ENCODE peak calls at places on chromosome X, in nine cellular contexts. One of them, this sample, is unnamed.
A peak's percentile ranks its signal among the peaks of the same experiment; 100 is the strongest.

GRCh38 chrX:3415011-3415410 is 68.6 kb upstream of the MXRA5 start:
- DNase-seq in mammary epithelial cell: no peak
- DNase-seq in A673: no peak
- DNase-seq in HCT116: no peak
- DNase-seq in upper lobe of right lung: no peak
- DNase-seq in stomach: no peak
- DNase-seq in DND-41: no peak
- DNase-seq in IMR-90: no peak
- DNase-seq in right lobe of liver: no peak
- DNase-seq in this sample: no peak

GRCh38 chrX:111847491-111847890 is 28.5 kb upstream of the TRPC5OS start:
- DNase-seq in mammary epithelial cell: no peak
- DNase-seq in A673: no peak
- DNase-seq in HCT116: no peak
- DNase-seq in upper lobe of right lung: no peak
- DNase-seq in stomach: no peak
- DNase-seq in DND-41: no peak
- DNase-seq in IMR-90: no peak
- DNase-seq in right lobe of liver: no peak
- DNase-seq in this sample: no peak

GRCh38 chrX:94633237-94633636 is 959.2 kb downstream of the FAM133A start:
- DNase-seq in mammary epithelial cell: no peak
- DNase-seq in A673: no peak
- DNase-seq in HCT116: no peak
- DNase-seq in upper lobe of right lung: no peak
- DNase-seq in stomach: no peak
- DNase-seq in DND-41: no peak
- DNase-seq in IMR-90: no peak
- DNase-seq in right lobe of liver: no peak
- DNase-seq in this sample: no peak

GRCh38 chrX:46204721-46205422 is 340.3 kb downstream of the ZNF674 start:
- DNase-seq in mammary epithelial cell: peak; percentile 77
- DNase-seq in A673: no peak
- DNase-seq in HCT116: no peak
- DNase-seq in upper lobe of right lung: no peak
- DNase-seq in stomach: no peak
- DNase-seq in DND-41: no peak
- DNase-seq in IMR-90: no peak
- DNase-seq in right lobe of liver: no peak
- DNase-seq in this sample: no peak

GRCh38 chrX:110226931-110227330 is 91.0 kb downstream of the AMMECR1 start:
- DNase-seq in mammary epithelial cell: no peak
- DNase-seq in A673: no peak
- DNase-seq in HCT116: no peak
- DNase-seq in upper lobe of right lung: no peak
- DNase-seq in stomach: no peak
- DNase-seq in DND-41: no peak
- DNase-seq in IMR-90: peak; percentile 37
- DNase-seq in right lobe of liver: no peak
- DNase-seq in this sample: no peak

GRCh38 chrX:17579021-17579420 is 158.3 kb upstream of the SCML1 start:
- DNase-seq in mammary epithelial cell: no peak
- DNase-seq in A673: no peak
- DNase-seq in HCT116: no peak
- DNase-seq in upper lobe of right lung: no peak
- DNase-seq in stomach: no peak
- DNase-seq in DND-41: no peak
- DNase-seq in IMR-90: peak; percentile 44
- DNase-seq in right lobe of liver: no peak
- DNase-seq in this sample: no peak

GRCh38 chrX:27660878-27661277 is 70.7 kb downstream of the DCAF8L2 start:
- DNase-seq in mammary epithelial cell: no peak
- DNase-seq in A673: no peak
- DNase-seq in HCT116: no peak
- DNase-seq in upper lobe of right lung: no peak
- DNase-seq in stomach: no peak
- DNase-seq in DND-41: no peak
- DNase-seq in IMR-90: no peak
- DNase-seq in right lobe of liver: no peak
- DNase-seq in this sample: no peak

GRCh38 chrX:149568701-149569296 is 18.5 kb downstream of the MAGEA9B start:
- DNase-seq in mammary epithelial cell: no peak
- DNase-seq in A673: no peak
- DNase-seq in HCT116: no peak
- DNase-seq in upper lobe of right lung: no peak
- DNase-seq in stomach: no peak
- DNase-seq in DND-41: no peak
- DNase-seq in IMR-90: no peak
- DNase-seq in right lobe of liver: no peak
- DNase-seq in this sample: peak; percentile 59

GRCh38 chrX:104112326-104112951 is at the start of gene ZCCHC18:
- DNase-seq in mammary epithelial cell: peak; percentile 47
- DNase-seq in A673: peak; percentile 32
- DNase-seq in HCT116: no peak
- DNase-seq in upper lobe of right lung: peak; percentile 67
- DNase-seq in stomach: peak; percentile 28
- DNase-seq in DND-41: no peak
- DNase-seq in IMR-90: peak; percentile 57
- DNase-seq in right lobe of liver: peak; percentile 46
- DNase-seq in this sample: peak; percentile 15

GRCh38 chrX:85026170-85026569 is 22.5 kb downstream of the APOOL start:
- DNase-seq in mammary epithelial cell: no peak
- DNase-seq in A673: no peak
- DNase-seq in HCT116: no peak
- DNase-seq in upper lobe of right lung: no peak
- DNase-seq in stomach: no peak
- DNase-seq in DND-41: no peak
- DNase-seq in IMR-90: no peak
- DNase-seq in right lobe of liver: no peak
- DNase-seq in this sample: no peak

GRCh38 chrX:7574325-7574724 is 268.6 kb upstream of the VCX start:
- DNase-seq in mammary epithelial cell: peak; percentile 64
- DNase-seq in A673: peak; percentile 21
- DNase-seq in HCT116: no peak
- DNase-seq in upper lobe of right lung: no peak
- DNase-seq in stomach: no peak
- DNase-seq in DND-41: peak; percentile 49
- DNase-seq in IMR-90: no peak
- DNase-seq in right lobe of liver: no peak
- DNase-seq in this sample: no peak

GRCh38 chrX:34629572-34629971 is 27.5 kb downstream of the TMEM47 start:
- DNase-seq in mammary epithelial cell: no peak
- DNase-seq in A673: peak; percentile 61
- DNase-seq in HCT116: no peak
- DNase-seq in upper lobe of right lung: no peak
- DNase-seq in stomach: no peak
- DNase-seq in DND-41: no peak
- DNase-seq in IMR-90: no peak
- DNase-seq in right lobe of liver: no peak
- DNase-seq in this sample: no peak

DNA sequence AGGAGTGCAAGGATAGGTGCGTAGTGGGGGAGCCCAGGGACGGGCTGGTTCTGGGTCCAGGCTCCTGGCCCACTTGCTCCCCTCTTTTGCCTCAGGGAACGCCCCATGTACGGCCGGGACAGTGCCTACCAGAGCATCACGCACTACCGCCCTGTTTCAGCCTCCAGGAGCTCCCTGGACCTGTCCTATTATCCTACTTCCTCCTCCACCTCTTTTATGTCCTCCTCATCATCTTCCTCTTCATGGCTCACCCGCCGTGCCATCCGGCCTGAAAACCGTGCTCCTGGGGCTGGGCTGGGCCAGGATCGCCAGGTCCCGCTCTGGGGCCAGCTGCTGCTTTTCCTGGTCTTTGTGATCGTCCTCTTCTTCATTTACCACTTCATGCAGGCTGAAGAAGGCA is 1.7 kb downstream of the EMD start:
- DNase-seq in mammary epithelial cell: no peak
- DNase-seq in A673: no peak
- DNase-seq in HCT116: no peak
- DNase-seq in upper lobe of right lung: no peak
- DNase-seq in stomach: no peak
- DNase-seq in DND-41: no peak
- DNase-seq in IMR-90: no peak
- DNase-seq in right lobe of liver: no peak
- DNase-seq in this sample: no peak
- H3K4me3 ChIP-seq in mammary epithelial cell: peak overlapping the region; percentile 81
- H3K4me3 ChIP-seq in A673: no peak overlapping the region
- H3K4me3 ChIP-seq in HCT116: peak overlapping the region; percentile 84
- H3K4me3 ChIP-seq in upper lobe of right lung: peak overlapping the region; percentile 70
- H3K4me3 ChIP-seq in stomach: peak overlapping the region; percentile 75
- H3K4me3 ChIP-seq in DND-41: no peak overlapping the region
- H3K4me3 ChIP-seq in IMR-90: no peak overlapping the region
- H3K4me3 ChIP-seq in right lobe of liver: no peak overlapping the region
- H3K4me3 ChIP-seq in this sample: no peak overlapping the region

GRCh38 chrX:8721536-8721935 is 10.4 kb downstream of the ANOS1 start:
- DNase-seq in mammary epithelial cell: no peak
- DNase-seq in A673: no peak
- DNase-seq in HCT116: no peak
- DNase-seq in upper lobe of right lung: no peak
- DNase-seq in stomach: no peak
- DNase-seq in DND-41: no peak
- DNase-seq in IMR-90: no peak
- DNase-seq in right lobe of liver: no peak
- DNase-seq in this sample: peak; percentile 26
- H3K4me3 ChIP-seq in mammary epithelial cell: no peak overlapping the region
- H3K4me3 ChIP-seq in A673: no peak overlapping the region
- H3K4me3 ChIP-seq in HCT116: no peak overlapping the region
- H3K4me3 ChIP-seq in upper lobe of right lung: no peak overlapping the region
- H3K4me3 ChIP-seq in stomach: no peak overlapping the region
- H3K4me3 ChIP-seq in DND-41: no peak overlapping the region
- H3K4me3 ChIP-seq in IMR-90: no peak overlapping the region
- H3K4me3 ChIP-seq in right lobe of liver: no peak overlapping the region
- H3K4me3 ChIP-seq in this sample: no peak overlapping the region

GRCh38 chrX:18886005-18886343 is 97.9 kb downstream of the PHKA2 start:
- DNase-seq in mammary epithelial cell: no peak
- DNase-seq in A673: no peak
- DNase-seq in HCT116: no peak
- DNase-seq in upper lobe of right lung: no peak
- DNase-seq in stomach: no peak
- DNase-seq in DND-41: no peak
- DNase-seq in IMR-90: no peak
- DNase-seq in right lobe of liver: no peak
- DNase-seq in this sample: no peak
- H3K4me3 ChIP-seq in mammary epithelial cell: peak overlapping the region; percentile 19
- H3K4me3 ChIP-seq in A673: no peak overlapping the region
- H3K4me3 ChIP-seq in HCT116: peak overlapping the region; percentile 53
- H3K4me3 ChIP-seq in upper lobe of right lung: peak overlapping the region; percentile 45
- H3K4me3 ChIP-seq in stomach: peak overlapping the region; percentile 42
- H3K4me3 ChIP-seq in DND-41: no peak overlapping the region
- H3K4me3 ChIP-seq in IMR-90: no peak overlapping the region
- H3K4me3 ChIP-seq in right lobe of liver: peak overlapping the region; percentile 21
- H3K4me3 ChIP-seq in this sample: no peak overlapping the region

DNA sequence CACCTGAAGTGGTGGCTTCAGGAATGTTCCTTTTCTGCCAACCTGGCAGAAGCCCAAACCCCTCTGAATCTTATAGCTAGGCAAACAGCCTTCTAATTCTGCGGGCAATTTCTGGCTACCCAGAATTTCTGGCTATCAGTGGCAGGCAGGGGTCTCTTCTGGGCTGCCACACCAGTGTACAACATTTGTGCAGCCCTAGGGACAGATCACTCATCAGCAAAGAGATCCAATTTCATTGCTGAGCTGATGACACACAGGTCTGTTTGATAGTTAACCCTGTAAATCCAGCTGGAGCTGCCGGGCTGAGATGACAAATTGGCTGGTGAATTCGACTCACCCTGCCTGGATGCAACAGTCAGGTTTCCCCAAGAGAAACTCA is 2.4 kb downstream of the MID1 start:
- DNase-seq in mammary epithelial cell: peak; percentile 67
- DNase-seq in A673: peak; percentile 22
- DNase-seq in HCT116: no peak
- DNase-seq in upper lobe of right lung: no peak
- DNase-seq in stomach: peak; percentile 26
- DNase-seq in DND-41: no peak
- DNase-seq in IMR-90: peak; percentile 75
- DNase-seq in right lobe of liver: no peak
- DNase-seq in this sample: peak; percentile 73
- H3K4me3 ChIP-seq in mammary epithelial cell: peak overlapping the region; percentile 59
- H3K4me3 ChIP-seq in A673: no peak overlapping the region
- H3K4me3 ChIP-seq in HCT116: peak overlapping the region; percentile 77
- H3K4me3 ChIP-seq in upper lobe of right lung: peak overlapping the region; percentile 52
- H3K4me3 ChIP-seq in stomach: no peak overlapping the region
- H3K4me3 ChIP-seq in DND-41: no peak overlapping the region
- H3K4me3 ChIP-seq in IMR-90: peak overlapping the region; percentile 60
- H3K4me3 ChIP-seq in right lobe of liver: no peak overlapping the region
- H3K4me3 ChIP-seq in this sample: no peak overlapping the region

GRCh38 chrX:107773206-107773605 is 2.4 kb downstream of the TSC22D3 start:
- DNase-seq in mammary epithelial cell: no peak
- DNase-seq in A673: no peak
- DNase-seq in HCT116: no peak
- DNase-seq in upper lobe of right lung: no peak
- DNase-seq in stomach: no peak
- DNase-seq in DND-41: no peak
- DNase-seq in IMR-90: no peak
- DNase-seq in right lobe of liver: no peak
- DNase-seq in this sample: peak; percentile 73
- H3K4me3 ChIP-seq in mammary epithelial cell: no peak overlapping the region
- H3K4me3 ChIP-seq in A673: no peak overlapping the region
- H3K4me3 ChIP-seq in HCT116: no peak overlapping the region
- H3K4me3 ChIP-seq in upper lobe of right lung: peak overlapping the region; percentile 60
- H3K4me3 ChIP-seq in stomach: peak overlapping the region; percentile 59
- H3K4me3 ChIP-seq in DND-41: no peak overlapping the region
- H3K4me3 ChIP-seq in IMR-90: no peak overlapping the region
- H3K4me3 ChIP-seq in right lobe of liver: no peak overlapping the region
- H3K4me3 ChIP-seq in this sample: peak overlapping the region; percentile 6

GRCh38 chrX:19121466-19121865 is 802 bp downstream of the ADGRG2 start:
- DNase-seq in mammary epithelial cell: no peak
- DNase-seq in A673: peak; percentile 70
- DNase-seq in HCT116: no peak
- DNase-seq in upper lobe of right lung: no peak
- DNase-seq in stomach: no peak
- DNase-seq in DND-41: no peak
- DNase-seq in IMR-90: no peak
- DNase-seq in right lobe of liver: no peak
- DNase-seq in this sample: no peak
- H3K4me3 ChIP-seq in mammary epithelial cell: no peak overlapping the region
- H3K4me3 ChIP-seq in A673: peak overlapping the region; percentile 75
- H3K4me3 ChIP-seq in HCT116: no peak overlapping the region
- H3K4me3 ChIP-seq in upper lobe of right lung: peak overlapping the region; percentile 43
- H3K4me3 ChIP-seq in stomach: peak overlapping the region; percentile 50
- H3K4me3 ChIP-seq in DND-41: no peak overlapping the region
- H3K4me3 ChIP-seq in IMR-90: no peak overlapping the region
- H3K4me3 ChIP-seq in right lobe of liver: peak overlapping the region; percentile 37
- H3K4me3 ChIP-seq in this sample: no peak overlapping the region

This sample was measured in thyroid gland.